ENCODE peak calls at places on chromosome 14, in six cellular contexts. J is thoracic aorta; V is heart right ventricle; S is H9; P is HL-60; A is CD8-positive, alpha-beta T cell. K is an unnamed sample.

GRCh38 chr14:68539311-68539737 is 253.5 kb downstream of the ZFP36L1 start:
- DNase-seq in J (no peak), V (no peak), S (no peak), P (no peak), A (no peak), K (no peak)

GRCh38 chr14:51776102-51776894 is 84.1 kb upstream of the GNG2 start:
- DNase-seq in J (no peak), V (peak), S (peak), P (peak), A (peak), K (peak)

GRCh38 chr14:106872619-106873446 is 1346.5 kb downstream of the TMEM121 start:
- DNase-seq in J (no peak), V (peak), S (no peak), P (peak), A (peak), K (no peak)

GRCh38 chr14:88974991-88975835 is 150.8 kb downstream of the TTC8 start:
- DNase-seq in J (no peak), V (no peak), S (no peak), P (no peak), A (no peak), K (no peak)

GRCh38 chr14:37888234-37888633 is 292.8 kb downstream of the TTC6 start:
- DNase-seq in J (no peak), V (no peak), S (no peak), P (no peak), A (no peak), K (no peak)

GRCh38 chr14:57391609-57392195 is 1.3 kb downstream of the NAA30 start:
- DNase-seq in J (no peak), V (no peak), S (no peak), P (no peak), A (no peak), K (no peak)

GRCh38 chr14:105292810-105293711 is 7.7 kb downstream of the BRF1 start:
- DNase-seq in J (no peak), V (no peak), S (no peak), P (peak), A (peak), K (no peak)

GRCh38 chr14:72892103-72892878 is 1.6 kb downstream of the DPF3 start:
- DNase-seq in J (no peak), V (no peak), S (peak), P (no peak), A (peak), K (no peak)

GRCh38 chr14:57403521-57403864 is 13.1 kb downstream of the NAA30 start:
- DNase-seq in J (no peak), V (no peak), S (no peak), P (no peak), A (no peak), K (no peak)

GRCh38 chr14:93006484-93007128 is 83.7 kb downstream of the CHGA start:
- DNase-seq in J (no peak), V (no peak), S (no peak), P (no peak), A (no peak), K (no peak)

GRCh38 chr14:98175436-98175835 is 1096.6 kb downstream of the BCL11B start:
- DNase-seq in J (no peak), V (no peak), S (no peak), P (no peak), A (no peak), K (no peak)

GRCh38 chr14:72776701-72777255 is 117.1 kb downstream of the DPF3 start:
- DNase-seq in J (no peak), V (no peak), S (no peak), P (no peak), A (no peak), K (no peak)

GRCh38 chr14:105817971-105818711 is 291.8 kb downstream of the TMEM121 start:
- DNase-seq in J (no peak), V (no peak), S (no peak), P (no peak), A (no peak), K (no peak)

GRCh38 chr14:95956601-95957460 is 80.2 kb downstream of the TUNAR start:
- DNase-seq in J (no peak), V (no peak), S (no peak), P (no peak), A (no peak), K (no peak)

GRCh38 chr14:93532550-93532949 is 101.8 kb downstream of the UNC79 start:
- DNase-seq in J (no peak), V (no peak), S (no peak), P (peak), A (no peak), K (no peak)

GRCh38 chr14:55470025-55470424 is 29.6 kb upstream of the TBPL2 start:
- DNase-seq in J (no peak), V (no peak), S (no peak), P (peak), A (no peak), K (no peak)

GRCh38 chr14:55477680-55478079 is 37.3 kb upstream of the TBPL2 start:
- DNase-seq in J (no peak), V (peak), S (no peak), P (no peak), A (no peak), K (no peak)

GRCh38 chr14:55473786-55474185 is 33.4 kb upstream of the TBPL2 start:
- DNase-seq in J (no peak), V (no peak), S (no peak), P (no peak), A (no peak), K (no peak)
- H3K27ac ChIP-seq in J (no peak), V (no peak), S (no peak), P (no peak), A (no peak), K (no peak)

GRCh38 chr14:22097072-22097471 is 423.5 kb upstream of the OR4E1 start:
- DNase-seq in J (no peak), V (no peak), S (no peak), P (no peak), A (no peak), K (no peak)

GRCh38 chr14:22097606-22098292 is 424.1 kb upstream of the OR4E1 start:
- DNase-seq in J (no peak), V (no peak), S (no peak), P (no peak), A (no peak), K (no peak)

GRCh38 chr14:22095845-22096510 is 422.4 kb upstream of the OR4E1 start:
- DNase-seq in J (no peak), V (no peak), S (no peak), P (no peak), A (peak), K (no peak)

GRCh38 chr14:22098435-22098834 is 424.8 kb upstream of the OR4E1 start:
- DNase-seq in J (no peak), V (no peak), S (no peak), P (no peak), A (no peak), K (no peak)

GRCh38 chr14:22096511-22096890 is 422.9 kb upstream of the OR4E1 start:
- DNase-seq in J (no peak), V (no peak), S (no peak), P (no peak), A (no peak), K (no peak)
- H3K27ac ChIP-seq in J (no peak), V (peak), S (no peak), P (no peak), A (no peak), K (no peak)

DNA sequence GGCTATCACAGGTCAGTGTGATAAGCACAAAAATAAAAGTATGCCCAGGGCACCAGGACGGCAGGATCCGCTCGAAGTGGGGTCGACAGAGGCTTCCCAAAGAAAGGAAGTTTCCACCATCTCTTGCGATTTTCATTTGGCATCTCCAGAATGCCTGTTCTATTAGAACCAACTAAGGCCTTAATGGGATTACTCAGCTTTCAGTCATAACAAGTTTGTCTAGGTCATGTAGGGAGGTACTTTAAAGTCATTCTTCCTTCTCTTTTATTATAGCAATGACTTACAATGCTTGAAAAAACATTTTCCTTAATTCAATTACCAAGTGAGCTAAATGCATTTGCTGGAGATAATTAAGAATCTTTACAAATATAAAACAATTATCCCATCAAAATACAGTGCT is 83.6 kb upstream of the DIO3 start:
- DNase-seq in J (no peak), V (no peak), S (no peak), P (no peak), A (no peak), K (no peak)
- H3K27ac ChIP-seq in J (peak), V (no peak), S (no peak), P (no peak), A (no peak), K (no peak)

GRCh38 chr14:103139371-103140016 is 16.2 kb downstream of the TNFAIP2 start:
- DNase-seq in J (no peak), V (no peak), S (no peak), P (no peak), A (no peak), K (no peak)
- H3K27ac ChIP-seq in J (no peak), V (no peak), S (no peak), P (no peak), A (no peak), K (no peak)

GRCh38 chr14:70008457-70008856 is 129.2 kb downstream of the SMOC1 start:
- DNase-seq in J (no peak), V (no peak), S (no peak), P (no peak), A (no peak), K (no peak)

GRCh38 chr14:70004791-70005190 is 125.6 kb downstream of the SMOC1 start:
- DNase-seq in J (no peak), V (no peak), S (no peak), P (no peak), A (no peak), K (no peak)

GRCh38 chr14:70008863-70009262 is 129.6 kb downstream of the SMOC1 start:
- DNase-seq in J (no peak), V (no peak), S (no peak), P (no peak), A (no peak), K (no peak)

GRCh38 chr14:70002589-70003240 is 123.5 kb downstream of the SMOC1 start:
- DNase-seq in J (no peak), V (no peak), S (no peak), P (no peak), A (no peak), K (no peak)

DNA sequence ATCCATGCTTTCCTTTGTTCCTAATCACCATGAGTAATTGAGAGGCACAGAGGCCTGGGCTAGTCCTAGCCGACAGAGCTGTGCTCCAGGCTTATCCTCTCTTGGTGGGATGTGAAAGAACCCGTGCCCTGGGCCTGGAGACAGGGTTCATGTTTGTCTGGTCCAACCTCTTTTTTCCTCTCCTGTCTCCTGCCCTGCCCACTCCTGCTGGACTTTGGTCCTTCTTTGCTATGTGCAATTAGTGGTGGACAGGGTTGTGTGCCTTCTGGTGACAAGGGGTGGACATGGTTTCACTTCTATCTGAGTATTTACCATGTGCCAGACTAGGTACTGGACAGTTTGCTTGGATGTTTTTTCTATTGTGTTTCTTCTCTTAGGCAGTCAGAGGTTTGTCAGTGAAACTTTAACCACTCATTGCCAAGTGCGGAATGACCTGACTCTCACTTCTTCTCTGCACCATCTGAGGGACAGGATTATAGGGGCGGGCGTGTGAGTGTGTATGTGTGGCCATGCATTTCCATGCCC is 126.1 kb downstream of the SMOC1 start:
- DNase-seq in J (no peak), V (no peak), S (no peak), P (no peak), A (no peak), K (no peak)
- H3K27ac ChIP-seq in J (no peak), V (no peak), S (no peak), P (no peak), A (no peak), K (no peak)